ENCODE peak calls at places on chromosome 18, in eight cellular contexts. X is RWPE1, F is body of pancreas, U is chondrocyte, V is CMK, I is BJ, Z is AG10803, L is astrocyte of the spinal cord. M is an unnamed sample.

GRCh38 chr18:6624729-6625308 is 104.7 kb upstream of the ARHGAP28 start:
- DNase-seq in X (no peak), F (no peak), U (no peak), V (no peak), I (peak; percentile 40), Z (peak; percentile 43), L (peak; percentile 80), M (no peak)

GRCh38 chr18:47151457-47151856 is 1.2 kb upstream of the HDHD2 start:
- DNase-seq in X (no peak), F (no peak), U (no peak), V (no peak), I (no peak), Z (no peak), L (no peak), M (no peak)

GRCh38 chr18:53225567-53226325 is 885.7 kb downstream of the DCC start:
- DNase-seq in X (no peak), F (no peak), U (no peak), V (no peak), I (no peak), Z (no peak), L (no peak), M (no peak)

GRCh38 chr18:3604626-3605408 is 154.8 kb downstream of the TGIF1 start:
- DNase-seq in X (no peak), F (peak; percentile 44), U (no peak), V (no peak), I (peak; percentile 97), Z (peak; percentile 99), L (peak; percentile 95), M (peak; percentile 38)

GRCh38 chr18:22253676-22254075 is 84.3 kb downstream of the GATA6 start:
- DNase-seq in X (no peak), F (no peak), U (peak; percentile 42), V (no peak), I (no peak), Z (no peak), L (no peak), M (no peak)

GRCh38 chr18:50644146-50644545 is 84.3 kb downstream of the MAPK4 start:
- DNase-seq in X (no peak), F (no peak), U (no peak), V (no peak), I (no peak), Z (no peak), L (no peak), M (no peak)

GRCh38 chr18:79587298-79588125 is 92.1 kb upstream of the CTDP1 start:
- DNase-seq in X (no peak), F (no peak), U (peak; percentile 71), V (no peak), I (no peak), Z (no peak), L (no peak), M (no peak)

GRCh38 chr18:42155024-42155423 is 200.0 kb downstream of the PIK3C3 start:
- DNase-seq in X (no peak), F (no peak), U (no peak), V (no peak), I (no peak), Z (no peak), L (no peak), M (no peak)

GRCh38 chr18:37649930-37650329 is 84.3 kb upstream of the CELF4 start:
- DNase-seq in X (no peak), F (no peak), U (no peak), V (no peak), I (no peak), Z (no peak), L (no peak), M (no peak)

GRCh38 chr18:36634573-36635216 is 194.1 kb downstream of the TPGS2 start:
- DNase-seq in X (peak; percentile 4), F (no peak), U (no peak), V (no peak), I (no peak), Z (no peak), L (no peak), M (no peak)

GRCh38 chr18:45839415-45840395 is 14.2 kb downstream of the SIGLEC15 start:
- DNase-seq in X (no peak), F (peak; percentile 48), U (no peak), V (no peak), I (no peak), Z (peak; percentile 80), L (peak; percentile 81), M (no peak)

GRCh38 chr18:49464718-49465598 is 4.5 kb upstream of the DYM start:
- DNase-seq in X (no peak), F (no peak), U (no peak), V (no peak), I (no peak), Z (no peak), L (peak; percentile 70), M (no peak)

GRCh38 chr18:4040391-4041172 is 414.5 kb downstream of the DLGAP1 start:
- DNase-seq in X (no peak), F (no peak), U (no peak), V (no peak), I (no peak), Z (no peak), L (no peak), M (no peak)

GRCh38 chr18:9453273-9453672 is 22.0 kb upstream of the RALBP1 start:
- DNase-seq in X (no peak), F (no peak), U (no peak), V (no peak), I (no peak), Z (no peak), L (no peak), M (no peak)

GRCh38 chr18:55753643-55754255 is 165.8 kb upstream of the TCF4 start:
- DNase-seq in X (peak; percentile 14), F (no peak), U (no peak), V (no peak), I (no peak), Z (peak; percentile 33), L (peak; percentile 10), M (no peak)

GRCh38 chr18:68033466-68033865 is 516.9 kb upstream of the DSEL start:
- DNase-seq in X (no peak), F (no peak), U (no peak), V (no peak), I (no peak), Z (peak; percentile 76), L (peak; percentile 6), M (no peak)

GRCh38 chr18:79912409-79912991 is 39.0 kb downstream of the SLC66A2 start:
- DNase-seq in X (no peak), F (peak; percentile 34), U (peak; percentile 74), V (no peak), I (no peak), Z (peak; percentile 33), L (peak; percentile 75), M (peak; percentile 8)

GRCh38 chr18:70931942-70932814 is 643.3 kb downstream of the SOCS6 start:
- DNase-seq in X (peak; percentile 1), F (no peak), U (no peak), V (no peak), I (no peak), Z (peak; percentile 1), L (peak; percentile 50), M (no peak)

GRCh38 chr18:24918257-24918656 is 433.7 kb downstream of the ZNF521 start:
- DNase-seq in X (no peak), F (no peak), U (no peak), V (no peak), I (no peak), Z (no peak), L (no peak), M (no peak)

GRCh38 chr18:57768557-57769326 is 34.4 kb downstream of the ATP8B1 start:
- DNase-seq in X (no peak), F (peak; percentile 60), U (no peak), V (no peak), I (no peak), Z (peak; percentile 72), L (peak; percentile 47), M (no peak)

GRCh38 chr18:36933552-36933951 is 104.6 kb downstream of the KIAA1328 start:
- DNase-seq in X (no peak), F (no peak), U (no peak), V (no peak), I (no peak), Z (no peak), L (no peak), M (no peak)

GRCh38 chr18:67783215-67783946 is 266.9 kb upstream of the DSEL start:
- DNase-seq in X (peak; percentile 79), F (no peak), U (no peak), V (no peak), I (peak; percentile 65), Z (peak; percentile 87), L (peak; percentile 89), M (no peak)

GRCh38 chr18:49025767-49026500 is 75.2 kb upstream of the SMAD7 start:
- DNase-seq in X (no peak), F (no peak), U (peak; percentile 52), V (no peak), I (no peak), Z (no peak), L (no peak), M (no peak)

GRCh38 chr18:45168883-45169585 is 446.2 kb upstream of the SLC14A2 start:
- DNase-seq in X (peak; percentile 19), F (no peak), U (no peak), V (no peak), I (peak; percentile 18), Z (peak; percentile 92), L (peak; percentile 58), M (no peak)

GRCh38 chr18:54255141-54255540 is 14.2 kb upstream of the POLI start:
- DNase-seq in X (no peak), F (no peak), U (no peak), V (no peak), I (no peak), Z (no peak), L (no peak), M (no peak)